ENCODE peak calls at places on chromosomes 7 and 10, in five cellular contexts. One of them, this sample, is unnamed.

GRCh38 chr10:119377905-119378736 is 164.4 kb downstream of the RGS10 start:
- DNase-seq in PC-3: no peak
- DNase-seq in H7: peak
- DNase-seq in AG09309: no peak
- DNase-seq in cardiac muscle cell: no peak
- DNase-seq in this sample: no peak

GRCh38 chr7:98930921-98931320 is 52.6 kb downstream of the TRRAP start:
- DNase-seq in AG09309: no peak
- DNase-seq in PC-3: no peak
- DNase-seq in cardiac muscle cell: no peak
- DNase-seq in H7: no peak
- DNase-seq in this sample: no peak

GRCh38 chr10:126092806-126093205 is 196.4 kb downstream of the FANK1 start:
- DNase-seq in PC-3: peak
- DNase-seq in AG09309: no peak
- DNase-seq in H7: no peak
- DNase-seq in cardiac muscle cell: no peak
- DNase-seq in this sample: no peak

GRCh38 chr7:138886501-138886917 is 88.5 kb upstream of the ATP6V0A4 start:
- DNase-seq in AG09309: no peak
- DNase-seq in PC-3: peak
- DNase-seq in cardiac muscle cell: peak
- DNase-seq in H7: no peak
- DNase-seq in this sample: no peak

GRCh38 chr7:129434846-129435318 is 650 bp downstream of the STRIP2 start:
- DNase-seq in H7: peak
- DNase-seq in cardiac muscle cell: peak
- DNase-seq in AG09309: no peak
- DNase-seq in PC-3: no peak
- DNase-seq in this sample: peak

GRCh38 chr7:97555845-97556431 is 175.9 kb upstream of the TAC1 start:
- DNase-seq in H7: peak
- DNase-seq in PC-3: peak
- DNase-seq in cardiac muscle cell: no peak
- DNase-seq in AG09309: no peak
- DNase-seq in this sample: no peak

GRCh38 chr7:1533569-1534329 is 3.2 kb downstream of the MAFK start:
- DNase-seq in H7: peak
- DNase-seq in AG09309: peak
- DNase-seq in cardiac muscle cell: peak
- DNase-seq in PC-3: peak
- DNase-seq in this sample: peak

GRCh38 chr7:121382479-121382878 is 13.6 kb downstream of the FAM3C start:
- DNase-seq in cardiac muscle cell: no peak
- DNase-seq in AG09309: no peak
- DNase-seq in H7: no peak
- DNase-seq in PC-3: no peak
- DNase-seq in this sample: no peak

GRCh38 chr7:130491841-130492518 is at the start of gene MEST:
- DNase-seq in H7: peak
- DNase-seq in AG09309: no peak
- DNase-seq in cardiac muscle cell: peak
- DNase-seq in PC-3: no peak
- DNase-seq in this sample: peak

GRCh38 chr10:38054361-38054797 is 39.8 kb upstream of the ZNF37A start:
- DNase-seq in H7: no peak
- DNase-seq in cardiac muscle cell: no peak
- DNase-seq in PC-3: no peak
- DNase-seq in AG09309: peak
- DNase-seq in this sample: no peak

GRCh38 chr10:33134011-33134751 is 176.2 kb upstream of the ITGB1 start:
- DNase-seq in H7: no peak
- DNase-seq in PC-3: peak
- DNase-seq in cardiac muscle cell: no peak
- DNase-seq in AG09309: peak
- DNase-seq in this sample: no peak

GRCh38 chr10:34696423-34696822 is 118.7 kb downstream of the PARD3 start:
- DNase-seq in PC-3: peak
- DNase-seq in AG09309: no peak
- DNase-seq in cardiac muscle cell: no peak
- DNase-seq in H7: no peak
- DNase-seq in this sample: no peak

GRCh38 chr7:7177044-7177517 is 5.3 kb upstream of the C1GALT1 start:
- DNase-seq in cardiac muscle cell: no peak
- DNase-seq in PC-3: peak
- DNase-seq in AG09309: peak
- DNase-seq in H7: no peak
- DNase-seq in this sample: no peak

GRCh38 chr7:91379246-91379645 is 115.0 kb downstream of the FZD1 start:
- DNase-seq in H7: no peak
- DNase-seq in AG09309: no peak
- DNase-seq in PC-3: no peak
- DNase-seq in cardiac muscle cell: no peak
- DNase-seq in this sample: no peak

GRCh38 chr7:104272767-104273384 is 55.5 kb upstream of the LHFPL3 start:
- DNase-seq in AG09309: peak
- DNase-seq in cardiac muscle cell: peak
- DNase-seq in PC-3: peak
- DNase-seq in H7: peak
- DNase-seq in this sample: no peak

GRCh38 chr10:88687853-88688467 is 18.1 kb upstream of the LIPK start:
- DNase-seq in H7: no peak
- DNase-seq in PC-3: no peak
- DNase-seq in cardiac muscle cell: peak
- DNase-seq in AG09309: no peak
- DNase-seq in this sample: no peak

GRCh38 chr10:78212134-78212785 is 178.6 kb downstream of the RPS24 start:
- DNase-seq in cardiac muscle cell: no peak
- DNase-seq in PC-3: peak
- DNase-seq in AG09309: no peak
- DNase-seq in H7: no peak
- DNase-seq in this sample: no peak

GRCh38 chr10:78218833-78219490 is 185.3 kb downstream of the RPS24 start:
- DNase-seq in H7: no peak
- DNase-seq in PC-3: no peak
- DNase-seq in cardiac muscle cell: no peak
- DNase-seq in AG09309: no peak
- DNase-seq in this sample: no peak

GRCh38 chr10:78214931-78215330 is 181.3 kb downstream of the RPS24 start:
- DNase-seq in AG09309: no peak
- DNase-seq in cardiac muscle cell: no peak
- DNase-seq in H7: no peak
- DNase-seq in PC-3: no peak
- DNase-seq in this sample: no peak

GRCh38 chr10:78212786-78213175 is 179.1 kb downstream of the RPS24 start:
- DNase-seq in AG09309: no peak
- DNase-seq in PC-3: no peak
- DNase-seq in H7: no peak
- DNase-seq in cardiac muscle cell: no peak
- DNase-seq in this sample: no peak

GRCh38 chr10:78215645-78216044 is 182.0 kb downstream of the RPS24 start:
- DNase-seq in PC-3: no peak
- DNase-seq in AG09309: peak
- DNase-seq in H7: no peak
- DNase-seq in cardiac muscle cell: peak
- DNase-seq in this sample: peak
- H3K4me3 ChIP-seq in PC-3: no peak
- H3K4me3 ChIP-seq in AG09309: no peak
- H3K4me3 ChIP-seq in H7: no peak
- H3K4me3 ChIP-seq in cardiac muscle cell: no peak
- H3K4me3 ChIP-seq in this sample: no peak

GRCh38 chr10:70465278-70465677 is 13.3 kb upstream of the PALD1 start:
- DNase-seq in PC-3: no peak
- DNase-seq in H7: no peak
- DNase-seq in cardiac muscle cell: no peak
- DNase-seq in AG09309: no peak
- DNase-seq in this sample: no peak
- H3K4me3 ChIP-seq in PC-3: no peak
- H3K4me3 ChIP-seq in H7: no peak
- H3K4me3 ChIP-seq in cardiac muscle cell: no peak
- H3K4me3 ChIP-seq in AG09309: no peak
- H3K4me3 ChIP-seq in this sample: no peak

GRCh38 chr7:100115026-100115425 is 4.1 kb downstream of the TAF6 start:
- DNase-seq in PC-3: no peak
- DNase-seq in AG09309: no peak
- DNase-seq in cardiac muscle cell: no peak
- DNase-seq in H7: no peak
- DNase-seq in this sample: no peak
- H3K4me3 ChIP-seq in PC-3: no peak
- H3K4me3 ChIP-seq in AG09309: no peak
- H3K4me3 ChIP-seq in cardiac muscle cell: no peak
- H3K4me3 ChIP-seq in H7: no peak
- H3K4me3 ChIP-seq in this sample: no peak

GRCh38 chr10:69880301-69881081 is 78.8 kb downstream of the COL13A1 start:
- DNase-seq in cardiac muscle cell: no peak
- DNase-seq in H7: peak
- DNase-seq in PC-3: no peak
- DNase-seq in AG09309: no peak
- DNase-seq in this sample: no peak
- H3K4me3 ChIP-seq in cardiac muscle cell: no peak
- H3K4me3 ChIP-seq in H7: no peak
- H3K4me3 ChIP-seq in PC-3: no peak
- H3K4me3 ChIP-seq in AG09309: no peak
- H3K4me3 ChIP-seq in this sample: no peak

GRCh38 chr10:9253121-9253520 is 1198.6 kb downstream of the GATA3 start:
- DNase-seq in cardiac muscle cell: no peak
- DNase-seq in AG09309: no peak
- DNase-seq in H7: no peak
- DNase-seq in PC-3: peak
- DNase-seq in this sample: no peak

GRCh38 chr10:9254353-9254752 is 1199.9 kb downstream of the GATA3 start:
- DNase-seq in PC-3: no peak
- DNase-seq in AG09309: peak
- DNase-seq in H7: no peak
- DNase-seq in cardiac muscle cell: no peak
- DNase-seq in this sample: no peak
- H3K4me3 ChIP-seq in PC-3: no peak
- H3K4me3 ChIP-seq in AG09309: no peak
- H3K4me3 ChIP-seq in H7: no peak
- H3K4me3 ChIP-seq in cardiac muscle cell: no peak
- H3K4me3 ChIP-seq in this sample: no peak

GRCh38 chr10:124062390-124062789 is 31.0 kb downstream of the CHST15 start:
- DNase-seq in cardiac muscle cell: no peak
- DNase-seq in H7: peak
- DNase-seq in PC-3: no peak
- DNase-seq in AG09309: no peak
- DNase-seq in this sample: no peak
- H3K4me3 ChIP-seq in cardiac muscle cell: no peak
- H3K4me3 ChIP-seq in H7: no peak
- H3K4me3 ChIP-seq in PC-3: no peak
- H3K4me3 ChIP-seq in AG09309: no peak
- H3K4me3 ChIP-seq in this sample: no peak

GRCh38 chr7:101740981-101741725 is 76.3 kb upstream of the CUX1 start:
- DNase-seq in cardiac muscle cell: no peak
- DNase-seq in H7: peak
- DNase-seq in AG09309: no peak
- DNase-seq in PC-3: peak
- DNase-seq in this sample: no peak
- H3K4me3 ChIP-seq in cardiac muscle cell: no peak
- H3K4me3 ChIP-seq in H7: no peak
- H3K4me3 ChIP-seq in AG09309: no peak
- H3K4me3 ChIP-seq in PC-3: no peak
- H3K4me3 ChIP-seq in this sample: no peak

DNA sequence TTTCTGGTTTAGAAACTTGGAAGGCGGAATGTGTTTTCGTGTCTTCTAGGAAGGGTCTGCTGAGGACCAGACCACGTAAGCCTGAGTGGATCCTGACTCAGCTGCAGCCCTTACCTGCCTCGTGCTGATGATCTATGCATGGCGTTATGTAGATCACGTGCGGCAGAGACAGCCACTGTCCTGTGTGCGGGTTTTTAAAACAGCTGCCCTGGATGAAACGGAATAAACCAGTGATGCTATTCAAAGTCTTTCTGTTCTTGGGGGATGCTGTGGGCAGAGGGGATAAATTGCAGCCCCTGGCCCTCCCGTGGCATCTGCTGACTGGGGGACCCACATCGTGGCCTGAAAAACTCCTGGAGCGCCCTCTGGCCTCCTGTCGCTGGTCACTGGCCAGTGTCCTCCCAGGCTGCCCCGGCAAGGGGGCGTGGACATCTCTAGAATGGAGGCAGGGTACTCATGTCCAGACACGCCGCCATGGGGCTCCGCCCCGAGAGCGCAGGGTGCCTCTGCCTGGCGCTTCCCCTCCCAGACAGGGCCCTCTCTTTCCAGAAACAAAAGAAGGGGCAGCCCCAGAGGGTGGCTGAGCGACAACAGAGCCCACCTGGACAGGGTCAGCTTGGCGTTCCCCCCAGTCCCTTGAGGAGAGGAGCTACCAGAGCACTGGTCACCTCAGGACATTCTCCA is 13.2 kb downstream of the ALKBH4 start:
- DNase-seq in H7: peak
- DNase-seq in cardiac muscle cell: peak
- DNase-seq in PC-3: no peak
- DNase-seq in AG09309: no peak
- DNase-seq in this sample: no peak
- H3K4me3 ChIP-seq in H7: no peak
- H3K4me3 ChIP-seq in cardiac muscle cell: no peak
- H3K4me3 ChIP-seq in PC-3: no peak
- H3K4me3 ChIP-seq in AG09309: no peak
- H3K4me3 ChIP-seq in this sample: no peak

DNA sequence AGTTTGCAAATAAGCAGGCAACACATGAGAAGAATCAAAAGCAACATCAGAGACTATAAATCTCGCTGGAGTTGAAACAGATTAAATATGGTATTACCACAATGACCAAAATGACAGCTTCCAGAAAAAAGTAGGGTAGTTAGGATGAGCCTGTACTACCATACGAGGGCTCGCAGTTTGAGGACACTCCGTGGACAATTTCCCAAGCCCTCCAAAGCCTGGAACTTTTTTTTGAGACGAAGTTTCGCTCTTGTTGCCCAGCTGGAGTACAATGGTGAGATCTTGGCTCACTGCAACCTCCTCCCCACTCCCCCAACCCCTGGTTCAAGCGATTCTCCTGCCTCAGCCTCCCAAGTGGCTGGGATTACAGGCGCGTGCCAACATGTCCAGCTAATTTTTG is 1.0 kb downstream of the LRRC17 start:
- DNase-seq in PC-3: no peak
- DNase-seq in AG09309: no peak
- DNase-seq in H7: no peak
- DNase-seq in cardiac muscle cell: no peak
- DNase-seq in this sample: no peak
- H3K4me3 ChIP-seq in PC-3: no peak
- H3K4me3 ChIP-seq in AG09309: no peak
- H3K4me3 ChIP-seq in H7: no peak
- H3K4me3 ChIP-seq in cardiac muscle cell: no peak
- H3K4me3 ChIP-seq in this sample: peak

DNA sequence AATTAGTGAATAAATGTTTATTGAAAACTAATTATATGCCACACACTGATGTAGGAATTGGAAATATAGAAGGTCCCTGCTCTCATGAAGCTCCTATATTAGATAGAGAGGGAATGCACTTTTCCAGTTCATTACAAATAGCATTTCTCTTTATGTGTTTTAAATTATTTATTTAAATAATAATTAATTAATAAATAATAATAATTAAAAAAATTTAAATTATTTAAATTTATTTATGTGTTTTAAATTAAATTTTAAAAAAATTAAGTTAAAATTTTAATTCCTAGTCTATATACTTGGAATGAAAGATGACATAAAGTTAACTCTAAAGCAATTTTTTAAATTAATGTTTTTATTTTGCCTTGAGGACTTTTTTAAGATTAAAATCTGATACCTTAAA is 121.7 kb upstream of the ZNF804B start:
- DNase-seq in AG09309: no peak
- DNase-seq in cardiac muscle cell: no peak
- DNase-seq in H7: no peak
- DNase-seq in PC-3: no peak
- DNase-seq in this sample: no peak
- H3K4me3 ChIP-seq in AG09309: no peak
- H3K4me3 ChIP-seq in cardiac muscle cell: no peak
- H3K4me3 ChIP-seq in H7: no peak
- H3K4me3 ChIP-seq in PC-3: no peak
- H3K4me3 ChIP-seq in this sample: no peak